ENCODE peak calls at places on chromosomes 4 and X, in eight cellular contexts. Y is left ventricle myocardium inferior, W is K562, P is neural progenitor cell, A is mesendoderm, Z is HCT116, I is fibroblast of lung, O is A673. Q is an unnamed sample. For H3K27me3 and H3K4me1, the result is how much of the 10 kb centered on the place peaks cover.

GRCh38 chr4:102518703-102519131 is 17.6 kb downstream of the NFKB1 start:
- DNase-seq in Y (no peak), W (no peak), P (peak), A (no peak), Z (no peak), I (no peak), O (no peak), Q (no peak)

GRCh38 chrX:49249616-49250015 is 14.3 kb downstream of the CCDC22 start:
- DNase-seq in Y (no peak), W (no peak), P (no peak), A (no peak), Z (no peak), I (no peak), O (no peak), Q (no peak)

GRCh38 chrX:131746491-131746968 is 202.7 kb downstream of the OR13H1 start:
- DNase-seq in Y (no peak), W (peak), P (no peak), A (no peak), Z (peak), I (peak), O (peak), Q (no peak)

GRCh38 chr4:165398570-165398969 is 19.8 kb downstream of the CPE start:
- DNase-seq in Y (no peak), W (no peak), P (peak), A (peak), Z (peak), I (peak), O (peak), Q (peak)

GRCh38 chr4:148126825-148127224 is 315.4 kb downstream of the NR3C2 start:
- DNase-seq in Y (no peak), W (no peak), P (no peak), A (no peak), Z (no peak), I (peak), O (no peak), Q (no peak)

GRCh38 chr4:17055788-17056187 is 157.3 kb upstream of the LDB2 start:
- DNase-seq in Y (no peak), W (no peak), P (no peak), A (peak), Z (no peak), I (peak), O (peak), Q (peak)

GRCh38 chrX:989959-990510 is 222.4 kb downstream of the CRLF2 start:
- DNase-seq in Y (peak), W (peak), P (peak), A (peak), Z (peak), I (peak), O (peak), Q (no peak)

GRCh38 chr4:125401784-125402183 is 87.0 kb downstream of the FAT4 start:
- DNase-seq in Y (no peak), W (no peak), P (no peak), A (no peak), Z (no peak), I (no peak), O (no peak), Q (no peak)

GRCh38 chrX:56783450-56783831 is 54.4 kb downstream of the NBDY start:
- DNase-seq in Y (no peak), W (peak), P (peak), A (no peak), Z (no peak), I (no peak), O (peak), Q (no peak)

GRCh38 chrX:25023908-25024307 is 8.1 kb upstream of the ARX start:
- DNase-seq in Y (no peak), W (no peak), P (no peak), A (no peak), Z (no peak), I (no peak), O (no peak), Q (no peak)
- H3K27me3 ChIP-seq in Y (half or more), W (under half), P (half or more), A (under half), Z (under half), I (under half), O (under half), Q (half or more)

GRCh38 chr4:157587681-157588423 is 367.3 kb downstream of the GRIA2 start:
- DNase-seq in Y (no peak), W (no peak), P (no peak), A (no peak), Z (no peak), I (no peak), O (no peak), Q (no peak)

GRCh38 chr4:157576671-157577070 is 356.1 kb downstream of the GRIA2 start:
- DNase-seq in Y (no peak), W (no peak), P (no peak), A (no peak), Z (no peak), I (no peak), O (no peak), Q (no peak)

GRCh38 chr4:157582141-157582540 is 361.6 kb downstream of the GRIA2 start:
- DNase-seq in Y (no peak), W (no peak), P (no peak), A (no peak), Z (no peak), I (no peak), O (no peak), Q (no peak)
- H3K4me1 ChIP-seq in Y (under half), W (under half), P (under half), A (under half), Z (under half), I (under half), O (under half), Q (under half)

GRCh38 chr4:185019451-185020292 is 1.4 kb downstream of the HELT start:
- DNase-seq in Y (no peak), W (no peak), P (peak), A (peak), Z (no peak), I (no peak), O (no peak), Q (no peak)

GRCh38 chr4:185018834-185019450 is 652 bp downstream of the HELT start:
- DNase-seq in Y (no peak), W (no peak), P (peak), A (peak), Z (no peak), I (no peak), O (no peak), Q (no peak)

GRCh38 chr4:185023471-185023870 is 5.2 kb downstream of the HELT start:
- DNase-seq in Y (no peak), W (no peak), P (peak), A (no peak), Z (no peak), I (no peak), O (no peak), Q (no peak)

GRCh38 chr4:185020293-185020808 is 2.1 kb downstream of the HELT start:
- DNase-seq in Y (no peak), W (no peak), P (peak), A (peak), Z (no peak), I (no peak), O (no peak), Q (no peak)

DNA sequence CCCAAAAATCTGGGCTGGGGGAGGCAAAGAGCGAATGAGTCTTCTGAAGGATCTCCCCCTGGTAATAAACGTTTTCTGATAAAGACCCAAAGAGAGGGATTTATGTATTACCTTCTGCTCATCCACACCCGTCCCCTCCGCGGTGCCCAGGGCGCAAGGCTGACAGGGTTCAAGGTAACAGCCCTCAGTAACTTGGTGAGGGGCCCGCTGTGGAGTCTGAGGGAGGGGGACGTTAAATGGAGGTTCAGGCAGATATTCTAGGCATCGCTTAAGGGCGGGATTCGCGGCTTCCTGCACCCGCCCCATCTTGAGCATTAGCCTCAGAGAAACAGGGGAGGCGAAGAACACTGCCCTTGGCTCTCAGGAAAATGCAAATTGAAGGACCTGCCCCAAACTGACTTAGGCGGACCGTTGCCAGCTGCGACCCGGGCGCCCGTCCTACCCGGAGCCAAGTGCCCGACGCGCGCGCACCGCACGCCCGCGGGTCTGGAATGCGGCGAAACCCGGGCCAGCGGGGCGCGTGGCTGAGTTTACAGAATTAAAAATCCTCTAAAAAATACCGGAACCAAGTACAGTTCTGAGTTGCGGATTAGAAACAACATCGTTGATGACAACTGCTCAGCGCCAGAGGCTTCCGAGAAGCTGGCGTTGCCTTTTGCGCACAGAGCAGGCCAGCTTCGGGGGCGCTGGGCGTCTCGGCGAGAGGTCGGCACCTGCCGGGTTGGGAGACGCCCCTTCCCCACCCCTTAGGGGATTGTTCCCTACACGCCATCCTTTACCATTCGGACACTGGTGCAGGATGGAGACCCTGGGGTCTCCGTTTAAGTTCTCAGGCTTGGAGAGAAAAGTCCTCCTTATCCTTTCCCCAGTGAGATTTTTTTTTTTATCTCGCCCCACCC is 2.8 kb downstream of the HELT start:
- DNase-seq in Y (no peak), W (no peak), P (peak), A (no peak), Z (no peak), I (no peak), O (no peak), Q (no peak)
- H3K27me3 ChIP-seq in Y (half or more), W (half or more), P (half or more), A (half or more), Z (under half), I (under half), O (half or more), Q (half or more)

GRCh38 chr4:158157412-158157811 is 15.4 kb downstream of the GASK1B start:
- DNase-seq in Y (no peak), W (no peak), P (no peak), A (no peak), Z (no peak), I (no peak), O (no peak), Q (no peak)
- H3K4me1 ChIP-seq in Y (half or more), W (under half), P (under half), A (under half), Z (under half), I (under half), O (under half), Q (under half)

DNA sequence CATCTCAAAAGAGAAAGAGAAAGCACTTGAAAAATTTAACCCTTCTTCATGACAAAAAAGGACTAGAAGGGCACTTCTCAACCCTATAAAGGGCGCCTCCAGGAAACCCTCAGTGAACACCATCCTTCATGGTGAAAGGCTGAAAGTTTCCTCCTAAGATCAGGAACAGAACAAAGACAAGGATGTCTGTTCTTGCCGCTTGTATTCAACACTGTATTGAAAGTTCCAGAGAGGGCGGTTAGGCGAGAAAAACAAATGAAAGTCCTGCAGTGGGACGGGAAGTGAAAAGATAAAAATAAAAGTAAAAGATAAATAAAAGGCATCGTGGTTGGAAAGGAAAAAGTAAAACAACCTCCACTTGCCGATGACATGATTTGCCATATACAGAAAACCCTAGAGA is 50.9 kb downstream of the RNF212 start:
- DNase-seq in Y (no peak), W (no peak), P (no peak), A (no peak), Z (no peak), I (no peak), O (no peak), Q (no peak)
- H3K27me3 ChIP-seq in Y (half or more), W (half or more), P (half or more), A (under half), Z (under half), I (under half), O (half or more), Q (under half)

DNA sequence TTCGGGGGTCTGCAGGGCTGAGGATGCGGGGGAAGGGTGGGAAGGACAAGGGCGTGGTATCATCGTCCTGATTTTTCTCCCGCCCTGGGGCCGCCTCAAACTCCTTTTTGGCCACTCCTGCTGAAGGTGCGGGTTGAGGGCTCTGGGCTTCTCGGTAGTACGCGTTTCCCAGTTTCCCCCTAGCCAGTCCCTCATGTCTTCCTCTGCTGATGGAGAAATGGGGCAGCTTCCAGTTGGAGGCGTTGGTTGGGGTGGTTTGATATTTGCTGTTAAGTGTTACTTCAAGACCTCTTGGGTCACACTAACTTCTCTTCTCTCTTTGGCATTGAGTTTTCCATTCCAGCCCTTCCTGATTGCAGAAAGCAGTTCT is 482 bp downstream of the GSTCD start:
- DNase-seq in Y (no peak), W (peak), P (peak), A (peak), Z (peak), I (peak), O (peak), Q (peak)
- H3K4me1 ChIP-seq in Y (under half), W (under half), P (under half), A (under half), Z (under half), I (under half), O (under half), Q (under half)

GRCh38 chr4:52051213-52051614 is at the start of gene SPATA18:
- DNase-seq in Y (peak), W (no peak), P (peak), A (no peak), Z (no peak), I (peak), O (no peak), Q (peak)
- H3K27me3 ChIP-seq in Y (under half), W (under half), P (under half), A (under half), Z (under half), I (under half), O (under half), Q (under half)

DNA sequence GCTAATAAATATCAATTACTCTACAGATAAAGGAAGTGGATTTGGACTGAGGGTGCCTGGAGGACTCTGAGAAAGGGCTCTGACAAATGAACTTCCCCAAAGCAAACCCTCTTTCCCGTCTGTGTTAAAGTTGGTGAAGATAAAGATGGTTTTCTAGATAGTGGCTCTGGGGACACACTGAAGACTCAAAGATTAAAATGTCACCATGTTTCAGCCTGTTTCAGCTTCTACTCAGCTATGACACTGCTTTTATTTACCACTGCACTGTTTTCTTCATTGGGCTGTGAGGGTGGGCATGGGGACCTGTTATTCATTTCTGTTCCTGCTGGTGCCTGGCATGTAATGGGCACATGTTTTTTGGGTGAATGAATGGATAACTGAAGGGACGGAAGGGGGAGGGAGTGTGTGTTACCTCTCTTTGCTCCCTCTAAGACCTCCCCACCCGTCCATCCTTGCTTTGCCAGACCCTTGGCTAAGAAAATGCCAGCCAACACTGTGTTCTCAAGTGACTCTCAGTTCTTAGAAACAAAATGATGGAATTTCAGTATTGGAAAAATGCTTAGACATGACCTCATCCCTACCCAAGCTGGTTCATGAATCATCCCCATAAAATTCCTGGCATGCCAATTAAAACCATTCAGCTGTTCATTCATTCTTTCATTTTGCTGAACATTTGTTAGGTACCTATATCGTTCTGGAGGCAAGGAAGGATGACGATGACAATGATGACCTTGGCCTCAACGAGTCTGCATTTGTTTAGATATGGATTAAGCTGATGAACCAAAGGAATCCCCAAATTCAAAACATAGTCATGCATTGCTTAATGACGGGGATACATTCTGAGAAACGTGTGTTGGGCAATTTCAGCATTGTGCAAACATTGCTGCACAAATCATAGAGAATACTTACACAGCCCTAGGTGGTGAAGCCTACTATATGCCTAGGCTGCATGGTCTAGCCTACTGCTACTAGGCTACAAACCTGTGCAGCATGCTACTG is 13.4 kb upstream of the STK32B start:
- DNase-seq in Y (no peak), W (peak), P (no peak), A (peak), Z (no peak), I (peak), O (peak), Q (peak)
- H3K4me1 ChIP-seq in Y (under half), W (half or more), P (under half), A (under half), Z (under half), I (under half), O (under half), Q (under half)

GRCh38 chr4:5891563-5892320 is 1.1 kb downstream of the CRMP1 start:
- DNase-seq in Y (no peak), W (no peak), P (peak), A (no peak), Z (no peak), I (no peak), O (no peak), Q (no peak)
- H3K27me3 ChIP-seq in Y (half or more), W (under half), P (half or more), A (under half), Z (under half), I (under half), O (under half), Q (half or more)